ENCODE peak calls at places on chromosomes 4 and X, in nine cellular contexts. One of them, this sample, is unnamed.

GRCh38 chr4:112766422-112766821 is 129.5 kb downstream of the LARP7 start:
- DNase-seq in GM12864: no peak
- DNase-seq in DMS153: no peak
- DNase-seq in activated T-cell treated with anti-CD3 and anti-CD28 coated beads for 1 hour: no peak
- DNase-seq in NCI-H774: no peak
- DNase-seq in choroid plexus epithelial cell: peak; percentile 65
- DNase-seq in stimulated activated CD8-positive, alpha-beta memory T cell treated with anti-CD3 and anti-CD28 coated beads, Interleukin-15, amount 100 ng/mL, for 24 hours: no peak
- DNase-seq in GM20000: peak; percentile 37
- DNase-seq in AG08395: peak; percentile 33
- DNase-seq in this sample: no peak

GRCh38 chrX:56576721-56577120 is 13.3 kb downstream of the UBQLN2 start:
- DNase-seq in DMS153: no peak
- DNase-seq in AG08395: no peak
- DNase-seq in activated T-cell treated with anti-CD3 and anti-CD28 coated beads for 1 hour: no peak
- DNase-seq in GM12864: no peak
- DNase-seq in NCI-H774: no peak
- DNase-seq in stimulated activated CD8-positive, alpha-beta memory T cell treated with anti-CD3 and anti-CD28 coated beads, Interleukin-15, amount 100 ng/mL, for 24 hours: no peak
- DNase-seq in GM20000: no peak
- DNase-seq in choroid plexus epithelial cell: no peak
- DNase-seq in this sample: no peak

GRCh38 chr4:2793920-2794706 is 1.2 kb downstream of the SH3BP2 start:
- DNase-seq in AG08395: no peak
- DNase-seq in stimulated activated CD8-positive, alpha-beta memory T cell treated with anti-CD3 and anti-CD28 coated beads, Interleukin-15, amount 100 ng/mL, for 24 hours: no peak
- DNase-seq in DMS153: no peak
- DNase-seq in GM20000: no peak
- DNase-seq in activated T-cell treated with anti-CD3 and anti-CD28 coated beads for 1 hour: no peak
- DNase-seq in NCI-H774: no peak
- DNase-seq in GM12864: no peak
- DNase-seq in choroid plexus epithelial cell: peak; percentile 57
- DNase-seq in this sample: no peak

GRCh38 chrX:146881521-146881920 is 67.0 kb upstream of the CXorf51A start:
- DNase-seq in GM20000: no peak
- DNase-seq in stimulated activated CD8-positive, alpha-beta memory T cell treated with anti-CD3 and anti-CD28 coated beads, Interleukin-15, amount 100 ng/mL, for 24 hours: no peak
- DNase-seq in DMS153: no peak
- DNase-seq in GM12864: no peak
- DNase-seq in activated T-cell treated with anti-CD3 and anti-CD28 coated beads for 1 hour: no peak
- DNase-seq in AG08395: no peak
- DNase-seq in choroid plexus epithelial cell: no peak
- DNase-seq in NCI-H774: no peak
- DNase-seq in this sample: no peak

GRCh38 chrX:24963823-24964222 is 51.9 kb downstream of the ARX start:
- DNase-seq in AG08395: no peak
- DNase-seq in DMS153: no peak
- DNase-seq in activated T-cell treated with anti-CD3 and anti-CD28 coated beads for 1 hour: no peak
- DNase-seq in choroid plexus epithelial cell: peak; percentile 43
- DNase-seq in NCI-H774: no peak
- DNase-seq in GM20000: no peak
- DNase-seq in GM12864: no peak
- DNase-seq in stimulated activated CD8-positive, alpha-beta memory T cell treated with anti-CD3 and anti-CD28 coated beads, Interleukin-15, amount 100 ng/mL, for 24 hours: no peak
- DNase-seq in this sample: no peak

GRCh38 chr4:78244691-78245485 is 187.8 kb downstream of the FRAS1 start:
- DNase-seq in NCI-H774: no peak
- DNase-seq in GM20000: no peak
- DNase-seq in stimulated activated CD8-positive, alpha-beta memory T cell treated with anti-CD3 and anti-CD28 coated beads, Interleukin-15, amount 100 ng/mL, for 24 hours: no peak
- DNase-seq in choroid plexus epithelial cell: no peak
- DNase-seq in activated T-cell treated with anti-CD3 and anti-CD28 coated beads for 1 hour: no peak
- DNase-seq in AG08395: no peak
- DNase-seq in GM12864: no peak
- DNase-seq in DMS153: no peak
- DNase-seq in this sample: no peak

GRCh38 chr4:147916351-147916750 is 184.5 kb downstream of the ARHGAP10 start:
- DNase-seq in GM20000: no peak
- DNase-seq in AG08395: peak; percentile 31
- DNase-seq in NCI-H774: no peak
- DNase-seq in GM12864: no peak
- DNase-seq in DMS153: no peak
- DNase-seq in choroid plexus epithelial cell: no peak
- DNase-seq in activated T-cell treated with anti-CD3 and anti-CD28 coated beads for 1 hour: no peak
- DNase-seq in stimulated activated CD8-positive, alpha-beta memory T cell treated with anti-CD3 and anti-CD28 coated beads, Interleukin-15, amount 100 ng/mL, for 24 hours: no peak
- DNase-seq in this sample: no peak

GRCh38 chr4:81195475-81195874 is 19.5 kb downstream of the PRKG2 start:
- DNase-seq in GM12864: no peak
- DNase-seq in choroid plexus epithelial cell: no peak
- DNase-seq in AG08395: no peak
- DNase-seq in activated T-cell treated with anti-CD3 and anti-CD28 coated beads for 1 hour: no peak
- DNase-seq in NCI-H774: no peak
- DNase-seq in GM20000: no peak
- DNase-seq in DMS153: no peak
- DNase-seq in stimulated activated CD8-positive, alpha-beta memory T cell treated with anti-CD3 and anti-CD28 coated beads, Interleukin-15, amount 100 ng/mL, for 24 hours: no peak
- DNase-seq in this sample: no peak

GRCh38 chr4:123446791-123447474 is 50.3 kb downstream of the SPRY1 start:
- DNase-seq in GM12864: no peak
- DNase-seq in AG08395: no peak
- DNase-seq in NCI-H774: no peak
- DNase-seq in stimulated activated CD8-positive, alpha-beta memory T cell treated with anti-CD3 and anti-CD28 coated beads, Interleukin-15, amount 100 ng/mL, for 24 hours: no peak
- DNase-seq in DMS153: no peak
- DNase-seq in activated T-cell treated with anti-CD3 and anti-CD28 coated beads for 1 hour: no peak
- DNase-seq in GM20000: no peak
- DNase-seq in choroid plexus epithelial cell: no peak
- DNase-seq in this sample: no peak

GRCh38 chr4:53015681-53016080 is 153.6 kb downstream of the RASL11B start:
- DNase-seq in stimulated activated CD8-positive, alpha-beta memory T cell treated with anti-CD3 and anti-CD28 coated beads, Interleukin-15, amount 100 ng/mL, for 24 hours: no peak
- DNase-seq in NCI-H774: no peak
- DNase-seq in GM12864: no peak
- DNase-seq in DMS153: no peak
- DNase-seq in GM20000: no peak
- DNase-seq in choroid plexus epithelial cell: peak; percentile 90
- DNase-seq in activated T-cell treated with anti-CD3 and anti-CD28 coated beads for 1 hour: no peak
- DNase-seq in AG08395: no peak
- DNase-seq in this sample: peak; percentile 29

GRCh38 chr4:18538121-18538520 is 516.6 kb upstream of the LCORL start:
- DNase-seq in NCI-H774: no peak
- DNase-seq in GM12864: no peak
- DNase-seq in activated T-cell treated with anti-CD3 and anti-CD28 coated beads for 1 hour: no peak
- DNase-seq in choroid plexus epithelial cell: no peak
- DNase-seq in DMS153: no peak
- DNase-seq in stimulated activated CD8-positive, alpha-beta memory T cell treated with anti-CD3 and anti-CD28 coated beads, Interleukin-15, amount 100 ng/mL, for 24 hours: no peak
- DNase-seq in AG08395: no peak
- DNase-seq in GM20000: no peak
- DNase-seq in this sample: no peak

GRCh38 chr4:159016527-159017137 is 86.2 kb upstream of the RAPGEF2 start:
- DNase-seq in stimulated activated CD8-positive, alpha-beta memory T cell treated with anti-CD3 and anti-CD28 coated beads, Interleukin-15, amount 100 ng/mL, for 24 hours: no peak
- DNase-seq in GM12864: no peak
- DNase-seq in DMS153: no peak
- DNase-seq in GM20000: peak; percentile 57
- DNase-seq in choroid plexus epithelial cell: peak; percentile 86
- DNase-seq in NCI-H774: no peak
- DNase-seq in activated T-cell treated with anti-CD3 and anti-CD28 coated beads for 1 hour: no peak
- DNase-seq in AG08395: no peak
- DNase-seq in this sample: no peak

GRCh38 chr4:14650127-14650526 is 352.2 kb upstream of the CPEB2 start:
- DNase-seq in NCI-H774: no peak
- DNase-seq in GM20000: no peak
- DNase-seq in activated T-cell treated with anti-CD3 and anti-CD28 coated beads for 1 hour: no peak
- DNase-seq in stimulated activated CD8-positive, alpha-beta memory T cell treated with anti-CD3 and anti-CD28 coated beads, Interleukin-15, amount 100 ng/mL, for 24 hours: no peak
- DNase-seq in GM12864: no peak
- DNase-seq in AG08395: no peak
- DNase-seq in choroid plexus epithelial cell: peak; percentile 49
- DNase-seq in DMS153: no peak
- DNase-seq in this sample: no peak

GRCh38 chr4:141180991-141181760 is 39.5 kb upstream of the ZNF330 start:
- DNase-seq in DMS153: no peak
- DNase-seq in GM20000: no peak
- DNase-seq in AG08395: no peak
- DNase-seq in NCI-H774: no peak
- DNase-seq in GM12864: no peak
- DNase-seq in activated T-cell treated with anti-CD3 and anti-CD28 coated beads for 1 hour: no peak
- DNase-seq in stimulated activated CD8-positive, alpha-beta memory T cell treated with anti-CD3 and anti-CD28 coated beads, Interleukin-15, amount 100 ng/mL, for 24 hours: no peak
- DNase-seq in choroid plexus epithelial cell: no peak
- DNase-seq in this sample: no peak

GRCh38 chr4:133594246-133595207 is 445.4 kb downstream of the PCDH10 start:
- DNase-seq in NCI-H774: no peak
- DNase-seq in DMS153: no peak
- DNase-seq in choroid plexus epithelial cell: peak; percentile 73
- DNase-seq in GM12864: no peak
- DNase-seq in activated T-cell treated with anti-CD3 and anti-CD28 coated beads for 1 hour: no peak
- DNase-seq in stimulated activated CD8-positive, alpha-beta memory T cell treated with anti-CD3 and anti-CD28 coated beads, Interleukin-15, amount 100 ng/mL, for 24 hours: no peak
- DNase-seq in GM20000: no peak
- DNase-seq in AG08395: no peak
- DNase-seq in this sample: peak; percentile 30

GRCh38 chrX:72487661-72488060 is 85.0 kb downstream of the HDAC8 start:
- DNase-seq in GM20000: no peak
- DNase-seq in activated T-cell treated with anti-CD3 and anti-CD28 coated beads for 1 hour: no peak
- DNase-seq in AG08395: no peak
- DNase-seq in choroid plexus epithelial cell: no peak
- DNase-seq in NCI-H774: no peak
- DNase-seq in stimulated activated CD8-positive, alpha-beta memory T cell treated with anti-CD3 and anti-CD28 coated beads, Interleukin-15, amount 100 ng/mL, for 24 hours: no peak
- DNase-seq in GM12864: no peak
- DNase-seq in DMS153: no peak
- DNase-seq in this sample: no peak

GRCh38 chr4:76589872-76590846 is 155.1 kb downstream of the SHROOM3 start:
- DNase-seq in GM20000: no peak
- DNase-seq in GM12864: no peak
- DNase-seq in activated T-cell treated with anti-CD3 and anti-CD28 coated beads for 1 hour: no peak
- DNase-seq in AG08395: peak; percentile 89
- DNase-seq in choroid plexus epithelial cell: peak; percentile 98
- DNase-seq in DMS153: no peak
- DNase-seq in stimulated activated CD8-positive, alpha-beta memory T cell treated with anti-CD3 and anti-CD28 coated beads, Interleukin-15, amount 100 ng/mL, for 24 hours: no peak
- DNase-seq in NCI-H774: no peak
- DNase-seq in this sample: peak; percentile 45

GRCh38 chr4:128298852-128299251 is 11.2 kb upstream of the PGRMC2 start:
- DNase-seq in activated T-cell treated with anti-CD3 and anti-CD28 coated beads for 1 hour: no peak
- DNase-seq in DMS153: no peak
- DNase-seq in choroid plexus epithelial cell: no peak
- DNase-seq in AG08395: no peak
- DNase-seq in GM12864: no peak
- DNase-seq in NCI-H774: no peak
- DNase-seq in stimulated activated CD8-positive, alpha-beta memory T cell treated with anti-CD3 and anti-CD28 coated beads, Interleukin-15, amount 100 ng/mL, for 24 hours: no peak
- DNase-seq in GM20000: no peak
- DNase-seq in this sample: no peak

GRCh38 chr4:7841071-7841470 is 98.6 kb downstream of the AFAP1 start:
- DNase-seq in AG08395: no peak
- DNase-seq in GM20000: no peak
- DNase-seq in GM12864: no peak
- DNase-seq in activated T-cell treated with anti-CD3 and anti-CD28 coated beads for 1 hour: no peak
- DNase-seq in choroid plexus epithelial cell: no peak
- DNase-seq in stimulated activated CD8-positive, alpha-beta memory T cell treated with anti-CD3 and anti-CD28 coated beads, Interleukin-15, amount 100 ng/mL, for 24 hours: no peak
- DNase-seq in DMS153: no peak
- DNase-seq in NCI-H774: no peak
- DNase-seq in this sample: no peak

GRCh38 chr4:173485164-173485563 is 44.9 kb downstream of the HAND2 start:
- DNase-seq in choroid plexus epithelial cell: no peak
- DNase-seq in activated T-cell treated with anti-CD3 and anti-CD28 coated beads for 1 hour: no peak
- DNase-seq in NCI-H774: no peak
- DNase-seq in GM20000: no peak
- DNase-seq in AG08395: peak; percentile 14
- DNase-seq in stimulated activated CD8-positive, alpha-beta memory T cell treated with anti-CD3 and anti-CD28 coated beads, Interleukin-15, amount 100 ng/mL, for 24 hours: no peak
- DNase-seq in DMS153: no peak
- DNase-seq in GM12864: no peak
- DNase-seq in this sample: no peak

GRCh38 chrX:12580548-12580947 is 210.7 kb upstream of the PRPS2 start:
- DNase-seq in DMS153: no peak
- DNase-seq in GM12864: no peak
- DNase-seq in activated T-cell treated with anti-CD3 and anti-CD28 coated beads for 1 hour: no peak
- DNase-seq in AG08395: no peak
- DNase-seq in NCI-H774: no peak
- DNase-seq in stimulated activated CD8-positive, alpha-beta memory T cell treated with anti-CD3 and anti-CD28 coated beads, Interleukin-15, amount 100 ng/mL, for 24 hours: no peak
- DNase-seq in choroid plexus epithelial cell: no peak
- DNase-seq in GM20000: no peak
- DNase-seq in this sample: no peak

GRCh38 chr4:70734168-70734954 is 12.6 kb downstream of the RUFY3 start:
- DNase-seq in choroid plexus epithelial cell: peak; percentile 68
- DNase-seq in NCI-H774: peak; percentile 54
- DNase-seq in AG08395: peak; percentile 55
- DNase-seq in DMS153: peak; percentile 22
- DNase-seq in GM20000: peak; percentile 54
- DNase-seq in stimulated activated CD8-positive, alpha-beta memory T cell treated with anti-CD3 and anti-CD28 coated beads, Interleukin-15, amount 100 ng/mL, for 24 hours: no peak
- DNase-seq in activated T-cell treated with anti-CD3 and anti-CD28 coated beads for 1 hour: no peak
- DNase-seq in GM12864: peak; percentile 77
- DNase-seq in this sample: no peak